ENCODE peak calls at places on chromosomes 11 and 22, in four cellular contexts. S, B, O and N are unnamed samples.

GRCh38 chr22:36362819-36363377 is 24.9 kb downstream of the MYH9 start:
- DNase-seq in S (no peak), B (no peak), O (no peak), N (no peak)

GRCh38 chr11:77309401-77310085 is 8.1 kb upstream of the GDPD4 start:
- DNase-seq in S (no peak), B (no peak), O (no peak), N (no peak)

GRCh38 chr11:12506502-12506921 is 129.1 kb downstream of the PARVA start:
- DNase-seq in S (no peak), B (no peak), O (no peak), N (no peak)

GRCh38 chr11:65014146-65014960 is at the start of gene ARL2:
- DNase-seq in S (peak; percentile 15), B (no peak), O (peak; percentile 72), N (no peak)

GRCh38 chr11:65498977-65499712 is at the start of gene MALAT1:
- DNase-seq in S (peak; percentile 98), B (peak; percentile 96), O (peak; percentile 96), N (peak; percentile 96)

GRCh38 chr11:65811764-65812475 is 21.8 kb upstream of the SNX32 start:
- DNase-seq in S (no peak), B (no peak), O (no peak), N (no peak)

GRCh38 chr11:67455054-67455453 is at the start of gene CABP4:
- DNase-seq in S (no peak), B (no peak), O (no peak), N (no peak)

GRCh38 chr22:36816635-36817428 is at the start of gene PVALB:
- DNase-seq in S (no peak), B (no peak), O (no peak), N (peak; percentile 6)

GRCh38 chr11:11959601-11960000 is 48.8 kb downstream of the DKK3 start:
- DNase-seq in S (no peak), B (no peak), O (no peak), N (no peak)

GRCh38 chr11:76838422-76839068 is 22.2 kb upstream of the ACER3 start:
- DNase-seq in S (no peak), B (no peak), O (no peak), N (no peak)

GRCh38 chr11:66579017-66579606 is 10.7 kb upstream of the CTSF start:
- DNase-seq in S (peak; percentile 80), B (peak; percentile 81), O (peak; percentile 87), N (peak; percentile 74)

GRCh38 chr11:119702261-119702591 is 26.8 kb downstream of the NECTIN1 start:
- DNase-seq in S (no peak), B (no peak), O (no peak), N (peak; percentile 52)

GRCh38 chr11:32290783-32291182 is 144.6 kb downstream of the WT1 start:
- DNase-seq in S (no peak), B (no peak), O (peak; percentile 63), N (no peak)

GRCh38 chr11:6438979-6439571 is 1.7 kb downstream of the HPX start:
- DNase-seq in S (peak; percentile 64), B (peak; percentile 62), O (no peak), N (peak; percentile 77)

GRCh38 chr11:20162824-20163777 is 2.8 kb upstream of the DBX1 start:
- DNase-seq in S (no peak), B (no peak), O (no peak), N (no peak)

GRCh38 chr11:62601114-62601363 is 626 bp downstream of the MTA2 start:
- DNase-seq in S (no peak), B (peak; percentile 55), O (no peak), N (peak; percentile 49)

GRCh38 chr11:105781807-105782206 is 171.9 kb downstream of the GRIA4 start:
- DNase-seq in S (no peak), B (no peak), O (no peak), N (no peak)

GRCh38 chr22:46827072-46827780 is 64.8 kb downstream of the TBC1D22A start:
- DNase-seq in S (no peak), B (no peak), O (no peak), N (no peak)

GRCh38 chr11:110113507-110113906 is 20.3 kb downstream of the ZC3H12C start:
- DNase-seq in S (no peak), B (no peak), O (no peak), N (no peak)

GRCh38 chr11:66870616-66871520 is 14.0 kb downstream of the LRFN4 start:
- DNase-seq in S (no peak), B (no peak), O (no peak), N (no peak)

GRCh38 chr22:20319745-20320658 is at the start of gene DGCR6L:
- DNase-seq in S (peak; percentile 93), B (peak; percentile 98), O (peak; percentile 97), N (peak; percentile 96)
- TF ChIP-seq POLR2A in S (peak; percentile 86), B (peak; percentile 66), O (peak; percentile 10), N (peak; percentile 56)

GRCh38 chr11:83159901-83160865 is 3.3 kb downstream of the PCF11 start:
- DNase-seq in S (no peak), B (peak; percentile 32), O (no peak), N (no peak)
- H3K36me3 ChIP-seq in S (no peaks in the 10 kb centered on the region), B (no peaks in the 10 kb centered on the region), O (peaks cover 10% of the 10 kb centered on the region), N (peaks cover 6% of the 10 kb centered on the region)

GRCh38 chr22:41902016-41902415 is 12.9 kb downstream of the SHISA8 start:
- DNase-seq in S (no peak), B (no peak), O (no peak), N (no peak)

GRCh38 chr22:41898645-41899044 is 16.2 kb downstream of the SHISA8 start:
- DNase-seq in S (no peak), B (no peak), O (no peak), N (no peak)

GRCh38 chr22:41900652-41901312 is 14.1 kb downstream of the SHISA8 start:
- DNase-seq in S (no peak), B (no peak), O (no peak), N (no peak)

GRCh38 chr22:41899110-41899509 is 15.8 kb downstream of the SHISA8 start:
- DNase-seq in S (no peak), B (no peak), O (no peak), N (no peak)

DNA sequence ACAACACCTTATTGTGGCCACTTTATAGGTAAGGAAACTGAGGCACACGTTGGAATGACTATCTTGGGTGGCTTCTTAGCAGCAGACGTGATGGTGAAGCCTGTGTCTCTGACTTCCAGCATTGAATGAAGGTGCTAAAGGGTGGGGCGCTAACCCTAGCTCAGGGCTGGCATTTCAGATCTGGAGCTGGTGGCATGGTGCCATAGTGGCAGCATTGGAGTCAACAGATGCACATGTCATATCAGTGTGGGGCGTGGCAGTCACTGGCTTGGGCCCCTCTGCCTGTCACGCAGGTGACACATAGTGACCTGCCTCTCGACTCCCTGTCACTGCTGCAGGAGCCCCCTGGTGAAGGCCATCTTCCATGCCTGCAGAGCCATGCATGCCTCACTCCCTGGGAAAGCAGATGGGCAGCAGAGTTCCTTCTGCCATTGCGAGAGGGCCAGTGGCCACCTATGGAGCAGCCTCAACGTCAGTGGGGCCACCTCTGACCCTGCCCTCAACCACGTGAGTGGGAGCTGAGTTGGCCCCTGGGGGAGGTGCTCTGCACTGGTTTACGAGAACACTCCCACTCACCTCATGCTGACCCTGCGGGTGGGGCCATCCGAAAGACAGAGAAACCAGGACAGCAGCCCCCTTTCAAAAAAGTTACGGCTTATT is 14.8 kb downstream of the SHISA8 start:
- DNase-seq in S (no peak), B (no peak), O (no peak), N (no peak)
- TF ChIP-seq POLR2A in S (no peak), B (no peak), O (no peak), N (no peak)

GRCh38 chr11:128789497-128790080 is 77.5 kb downstream of the KCNJ1 start:
- DNase-seq in S (no peak), B (no peak), O (no peak), N (no peak)

GRCh38 chr11:128784059-128784804 is 82.9 kb downstream of the KCNJ1 start:
- DNase-seq in S (no peak), B (no peak), O (no peak), N (no peak)

GRCh38 chr11:128786507-128786906 is 80.6 kb downstream of the KCNJ1 start:
- DNase-seq in S (no peak), B (no peak), O (no peak), N (no peak)

GRCh38 chr11:128790200-128790599 is 76.9 kb downstream of the KCNJ1 start:
- DNase-seq in S (peak; percentile 33), B (no peak), O (no peak), N (peak; percentile 55)
- H3K36me3 ChIP-seq in S (no peaks in the 10 kb centered on the region), B (no peaks in the 10 kb centered on the region), O (peaks cover 11% of the 10 kb centered on the region), N (no peaks in the 10 kb centered on the region)

DNA sequence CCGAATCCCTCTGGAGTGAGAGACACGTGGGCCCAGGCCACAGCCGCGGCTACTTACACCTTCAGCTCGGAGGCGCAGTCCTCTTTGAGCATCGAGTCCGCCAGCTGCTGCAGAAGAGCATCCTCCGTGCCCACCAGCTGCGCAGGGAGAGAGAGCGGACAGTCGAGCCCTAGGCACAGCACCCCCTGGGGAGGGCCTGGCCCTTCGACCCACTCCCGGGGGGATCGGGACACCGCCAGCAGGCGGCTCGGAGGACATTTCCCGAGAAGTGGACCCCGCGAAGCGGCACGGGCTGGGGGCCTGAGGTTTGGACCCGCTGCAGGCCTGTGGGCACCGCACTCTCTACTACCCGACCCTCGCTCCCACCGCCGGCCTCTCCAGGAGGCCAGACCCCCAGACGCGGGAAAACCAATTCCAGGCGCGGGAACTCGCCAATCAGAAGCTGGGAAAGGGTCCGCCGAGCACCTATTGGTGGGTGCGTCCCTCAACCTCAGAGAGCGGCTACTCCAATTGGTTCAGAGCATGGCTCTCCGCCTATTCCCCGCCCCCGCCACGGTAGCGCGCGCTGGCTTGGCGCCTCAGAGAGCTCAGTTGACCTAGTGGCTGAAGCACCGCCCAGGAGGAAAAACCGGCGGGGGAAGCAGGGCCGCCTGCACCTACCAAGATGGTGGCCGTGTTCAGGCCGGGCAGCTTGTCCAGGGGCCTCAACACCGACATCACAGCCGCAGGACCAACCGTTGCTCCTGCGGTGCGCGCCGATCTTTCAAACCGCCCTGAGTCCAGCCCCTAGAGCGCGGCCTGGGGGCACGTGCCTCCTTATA is at the start of gene CENPM:
- DNase-seq in S (peak; percentile 86), B (peak; percentile 93), O (peak; percentile 94), N (peak; percentile 91)
- TF ChIP-seq POLR2A in S (no peak), B (no peak), O (no peak), N (no peak)

GRCh38 chr11:34466802-34467488 is 28.2 kb downstream of the CAT start:
- DNase-seq in S (no peak), B (no peak), O (no peak), N (no peak)

GRCh38 chr11:34473603-34474169 is 35.0 kb downstream of the CAT start:
- DNase-seq in S (no peak), B (no peak), O (no peak), N (no peak)

GRCh38 chr11:34464591-34465036 is 25.9 kb downstream of the CAT start:
- DNase-seq in S (no peak), B (no peak), O (no peak), N (no peak)

DNA sequence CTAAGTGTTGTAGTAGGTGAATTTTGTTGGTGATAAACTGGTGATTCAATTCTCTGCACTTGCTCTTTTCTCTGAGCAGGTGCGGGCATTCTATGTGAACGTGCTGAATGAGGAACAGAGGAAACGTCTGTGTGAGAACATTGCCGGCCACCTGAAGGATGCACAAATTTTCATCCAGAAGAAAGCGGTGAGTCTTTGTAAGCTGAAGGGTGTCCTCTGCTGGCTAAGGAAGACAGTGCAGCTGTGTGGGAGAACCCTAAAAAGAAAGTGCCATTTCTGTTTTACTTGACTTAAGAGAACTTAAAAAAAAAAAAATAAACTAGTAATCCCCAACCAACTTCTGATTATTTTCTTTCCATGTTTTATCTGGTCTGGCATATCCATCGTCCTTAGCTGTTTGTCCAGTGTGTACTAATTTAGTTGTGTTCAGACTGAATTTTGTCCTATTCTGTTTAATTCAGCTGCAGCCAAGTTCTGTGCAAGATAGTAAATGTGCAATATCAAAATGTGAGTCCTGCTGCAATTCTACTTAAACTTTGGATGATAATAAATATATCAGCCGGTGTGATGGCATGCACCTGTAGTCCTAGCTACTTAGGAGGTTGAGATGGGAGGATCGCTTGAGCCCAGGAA is 29.6 kb downstream of the CAT start:
- DNase-seq in S (no peak), B (peak; percentile 13), O (no peak), N (peak; percentile 22)
- H3K36me3 ChIP-seq in S (peaks cover 9% of the 10 kb centered on the region), B (no peaks in the 10 kb centered on the region), O (peaks cover 87% of the 10 kb centered on the region), N (no peaks in the 10 kb centered on the region)

GRCh38 chr11:104130161-104130560 is 33.8 kb downstream of the PDGFD start:
- DNase-seq in S (no peak), B (no peak), O (no peak), N (no peak)
- TF ChIP-seq POLR2A in S (no peak), B (no peak), O (no peak), N (no peak)